ENCODE peak calls at places on chromosomes 7 and 10, in five cellular contexts. Z, D, S, T and U are unnamed samples.

GRCh38 chr10:120804020-120804419 is 47.1 kb upstream of the WDR11 start:
- DNase-seq in Z (no peak), D (no peak), S (no peak), T (no peak), U (no peak)

GRCh38 chr10:125479059-125479458 is 203.9 kb downstream of the TEX36 start:
- DNase-seq in Z (no peak), D (no peak), S (no peak), T (no peak), U (no peak)

GRCh38 chr10:61882621-61883375 is 18.7 kb upstream of the ARID5B start:
- DNase-seq in Z (no peak), D (no peak), S (peak; percentile 23), T (no peak), U (no peak)

GRCh38 chr7:118104812-118105441 is 79.0 kb upstream of the LSM8 start:
- DNase-seq in Z (no peak), D (no peak), S (peak; percentile 14), T (no peak), U (no peak)

GRCh38 chr10:109899578-109900355 is 23.5 kb downstream of the XPNPEP1 start:
- DNase-seq in Z (no peak), D (no peak), S (peak; percentile 81), T (no peak), U (no peak)

GRCh38 chr7:104445393-104445792 is 117.0 kb downstream of the LHFPL3 start:
- DNase-seq in Z (no peak), D (no peak), S (no peak), T (no peak), U (no peak)

GRCh38 chr7:569071-569855 is 49.6 kb upstream of the PDGFA start:
- DNase-seq in Z (no peak), D (no peak), S (no peak), T (peak; percentile 62), U (no peak)

GRCh38 chr10:77637986-77638765 is 568 bp upstream of the KCNMA1 start:
- DNase-seq in Z (peak; percentile 74), D (no peak), S (peak; percentile 46), T (peak; percentile 68), U (no peak)

GRCh38 chr10:2914741-2915140 is 152.6 kb upstream of the PFKP start:
- DNase-seq in Z (no peak), D (no peak), S (no peak), T (no peak), U (no peak)

GRCh38 chr10:46247808-46248569 is 38.8 kb upstream of the ANTXRL start:
- DNase-seq in Z (peak; percentile 65), D (peak; percentile 8), S (no peak), T (peak; percentile 48), U (peak; percentile 9)

GRCh38 chr7:86975914-86976313 is 83.5 kb downstream of the ELAPOR2 start:
- DNase-seq in Z (no peak), D (no peak), S (no peak), T (no peak), U (no peak)

GRCh38 chr7:86980223-86980622 is 79.2 kb downstream of the ELAPOR2 start:
- DNase-seq in Z (no peak), D (peak; percentile 33), S (no peak), T (no peak), U (no peak)

GRCh38 chr7:86975449-86975848 is 84.0 kb downstream of the ELAPOR2 start:
- DNase-seq in Z (no peak), D (no peak), S (no peak), T (no peak), U (no peak)

GRCh38 chr7:86976958-86977357 is 82.5 kb downstream of the ELAPOR2 start:
- DNase-seq in Z (no peak), D (no peak), S (no peak), T (no peak), U (no peak)

GRCh38 chr7:86978804-86979506 is 80.5 kb downstream of the ELAPOR2 start:
- DNase-seq in Z (no peak), D (no peak), S (no peak), T (no peak), U (no peak)
- H3K27ac ChIP-seq in Z (no peak overlapping the region), D (peak overlapping the region; percentile 54), S (no peak overlapping the region), T (no peak overlapping the region), U (no peak overlapping the region)

GRCh38 chr7:85392789-85393188 is 205.9 kb upstream of the SEMA3D start:
- DNase-seq in Z (no peak), D (no peak), S (no peak), T (no peak), U (no peak)
- TF ChIP-seq CTCF in Z (no peak), D (no peak), S (no peak), T (no peak), U (no peak)

GRCh38 chr7:123183431-123183830 is 16.3 kb downstream of the SLC13A1 start:
- DNase-seq in Z (no peak), D (no peak), S (no peak), T (no peak), U (no peak)
- H3K27ac ChIP-seq in Z (no peak overlapping the region), D (no peak overlapping the region), S (no peak overlapping the region), T (peak overlapping the region; percentile 18), U (no peak overlapping the region)

GRCh38 chr10:13352519-13352918 is 4.4 kb upstream of the SEPHS1 start:
- DNase-seq in Z (no peak), D (no peak), S (no peak), T (no peak), U (no peak)
- TF ChIP-seq CTCF in Z (no peak), D (no peak), S (no peak), T (no peak), U (no peak)

DNA sequence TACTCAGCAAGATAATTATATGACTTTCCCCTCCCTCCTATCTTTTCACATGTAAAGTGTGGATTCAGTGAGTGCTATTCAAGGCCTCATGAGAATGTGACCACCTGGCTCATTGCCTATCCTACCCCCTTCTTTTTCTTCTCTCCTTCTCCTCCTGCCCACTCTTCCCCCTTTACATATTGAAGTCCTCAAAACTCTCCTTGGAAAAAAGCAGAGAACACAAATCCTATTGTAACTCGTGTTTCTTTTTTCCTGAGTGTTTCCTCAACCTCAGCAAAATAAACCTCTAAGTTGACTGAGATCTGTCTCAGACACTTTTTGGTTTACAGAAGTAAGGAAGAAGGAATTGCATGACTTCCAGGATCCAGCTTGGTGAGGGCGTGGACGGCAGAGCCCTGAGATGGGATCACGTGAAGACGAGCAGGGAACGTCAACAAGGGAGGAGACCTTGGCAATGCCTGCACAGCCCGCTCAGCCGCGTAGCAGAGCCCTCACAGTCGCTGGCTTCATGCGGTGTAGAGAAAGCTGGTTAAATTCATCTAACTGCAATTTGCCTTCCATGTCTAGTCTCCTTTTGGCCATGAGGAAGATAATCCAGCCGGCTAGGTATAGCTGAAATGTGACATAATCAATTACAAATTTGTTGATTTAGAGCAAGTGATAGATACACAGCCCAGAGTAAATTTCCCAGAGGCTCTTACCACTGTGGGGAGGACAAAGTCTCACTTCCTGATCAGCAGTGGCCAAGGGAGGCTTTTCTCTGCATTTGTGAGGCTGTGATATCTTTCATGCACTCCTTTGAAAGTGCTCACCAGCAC is 75.7 kb downstream of the LYZL2 start:
- DNase-seq in Z (no peak), D (peak; percentile 87), S (peak; percentile 86), T (peak; percentile 87), U (no peak)
- H3K27ac ChIP-seq in Z (peak overlapping the region; percentile 83), D (peak overlapping the region; percentile 80), S (no peak overlapping the region), T (peak overlapping the region; percentile 7), U (no peak overlapping the region)

GRCh38 chr7:108535257-108535656 is 9.3 kb upstream of the PNPLA8 start:
- DNase-seq in Z (no peak), D (no peak), S (no peak), T (no peak), U (no peak)
- TF ChIP-seq CTCF in Z (no peak), D (no peak), S (no peak), T (no peak), U (no peak)

DNA sequence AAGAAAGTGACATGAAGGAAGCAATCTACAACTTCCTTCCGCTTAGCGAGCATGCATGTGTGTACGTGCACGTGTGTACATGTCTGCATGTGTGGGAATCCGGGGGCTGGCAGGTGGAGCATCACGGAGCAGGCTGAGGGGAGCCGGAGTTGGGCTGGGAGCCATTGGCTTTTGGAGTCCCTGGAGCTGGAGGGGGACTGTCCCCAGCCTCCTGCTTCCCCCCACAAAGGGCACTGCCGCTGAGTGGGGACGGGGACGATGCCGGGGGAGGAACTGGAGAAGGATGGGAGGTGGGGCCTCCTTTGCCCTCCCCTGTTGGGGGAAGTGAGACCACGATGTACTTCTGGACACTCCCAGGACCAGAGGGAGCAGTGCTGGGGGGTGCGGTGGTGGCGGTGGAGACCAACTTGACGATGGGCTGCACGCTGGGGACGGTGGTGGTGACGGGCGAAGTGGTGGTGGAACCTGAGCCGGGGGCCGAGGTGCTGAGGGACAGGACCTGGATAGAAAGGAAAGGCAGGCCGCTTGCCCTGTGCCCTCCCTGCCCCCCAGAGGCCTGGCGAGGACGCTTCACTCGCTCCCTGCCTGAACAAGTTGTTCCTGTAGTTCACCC is 5.8 kb downstream of the AP4M1 start:
- DNase-seq in Z (no peak), D (no peak), S (no peak), T (peak; percentile 78), U (no peak)
- H3K27ac ChIP-seq in Z (no peak overlapping the region), D (no peak overlapping the region), S (no peak overlapping the region), T (no peak overlapping the region), U (no peak overlapping the region)